ENCODE peak calls at places on chromosome 3, in eight cellular contexts. U is HepG2, M is endothelial cell of umbilical vein, O is HCT116, G is H1, S is SK-N-SH, J is GM12878, Z is K562. V is an unnamed sample.
A peak's percentile ranks its signal among the peaks of the same experiment; 100 is the strongest.

GRCh38 chr3:53772562-53773329 is 73.5 kb downstream of the CHDH start:
- DNase-seq in G (no peak), M (no peak), Z (no peak), U (no peak), O (no peak), S (no peak), J (no peak), V (no peak)

GRCh38 chr3:58120075-58120812 is 90.5 kb downstream of the DNASE1L3 start:
- DNase-seq in M (peak; percentile 33), O (no peak), Z (no peak), U (no peak), S (no peak), J (no peak), G (no peak), V (no peak)

GRCh38 chr3:159911664-159912037 is 77.0 kb upstream of the IL12A start:
- DNase-seq in U (no peak), Z (no peak), G (no peak), J (no peak), S (no peak), O (no peak), M (no peak), V (no peak)

GRCh38 chr3:129573493-129573892 is 30.5 kb downstream of the H1-8 start:
- DNase-seq in O (no peak), M (no peak), G (no peak), U (no peak), S (no peak), J (no peak), Z (no peak), V (no peak)

GRCh38 chr3:163490119-163490518 is 1588.2 kb downstream of the SI start:
- DNase-seq in S (no peak), M (no peak), U (peak; percentile 57), J (no peak), Z (peak; percentile 20), G (peak; percentile 51), O (peak; percentile 48), V (peak; percentile 67)

GRCh38 chr3:158420654-158421396 is 150.2 kb upstream of the MLF1 start:
- DNase-seq in O (no peak), S (no peak), Z (no peak), U (no peak), M (no peak), J (peak; percentile 71), G (no peak), V (peak; percentile 1)

GRCh38 chr3:132464066-132464465 is 46.8 kb downstream of the DNAJC13 start:
- DNase-seq in M (no peak), Z (no peak), J (no peak), G (no peak), S (no peak), O (no peak), U (no peak), V (no peak)

GRCh38 chr3:58117561-58118305 is 93.0 kb downstream of the DNASE1L3 start:
- DNase-seq in M (peak; percentile 95), S (no peak), O (no peak), J (no peak), Z (no peak), U (no peak), G (no peak), V (no peak)

GRCh38 chr3:20322085-20322484 is 136.1 kb upstream of the SGO1 start:
- DNase-seq in J (no peak), O (no peak), G (no peak), M (no peak), U (no peak), S (no peak), Z (no peak), V (no peak)

GRCh38 chr3:149808209-149808829 is 4.7 kb upstream of the RNF13 start:
- DNase-seq in S (peak; percentile 67), U (peak; percentile 58), O (peak; percentile 70), J (no peak), G (no peak), M (peak; percentile 81), Z (peak; percentile 23), V (peak; percentile 79)

GRCh38 chr3:107347717-107348116 is 29.5 kb upstream of the CCDC54 start:
- DNase-seq in G (no peak), U (peak; percentile 3), S (no peak), Z (no peak), M (peak; percentile 13), J (no peak), O (no peak), V (no peak)

GRCh38 chr3:50523170-50523865 is 19.9 kb upstream of the CACNA2D2 start:
- DNase-seq in G (no peak), Z (no peak), O (no peak), U (no peak), S (no peak), M (no peak), J (no peak), V (no peak)

GRCh38 chr3:43348852-43349574 is 62.7 kb downstream of the SNRK start:
- DNase-seq in G (no peak), M (no peak), U (no peak), Z (no peak), S (no peak), O (no peak), J (no peak), V (no peak)

GRCh38 chr3:168047190-168047795 is 48.4 kb downstream of the GOLIM4 start:
- DNase-seq in G (no peak), J (peak; percentile 59), U (peak; percentile 76), M (peak; percentile 83), S (peak; percentile 50), O (peak; percentile 79), Z (peak; percentile 47), V (peak; percentile 74)

GRCh38 chr3:68878322-68878721 is 54.0 kb downstream of the TAFA4 start:
- DNase-seq in G (no peak), J (no peak), Z (peak; percentile 10), U (peak; percentile 16), O (no peak), M (peak; percentile 29), S (peak; percentile 5), V (peak; percentile 4)

GRCh38 chr3:128523591-128523990 is 30.6 kb upstream of the GATA2 start:
- DNase-seq in S (no peak), J (no peak), Z (no peak), U (no peak), M (no peak), G (no peak), O (no peak), V (no peak)

GRCh38 chr3:161171113-161171512 is 50.0 kb upstream of the NMD3 start:
- DNase-seq in G (no peak), Z (no peak), M (peak; percentile 84), J (no peak), O (no peak), U (no peak), S (no peak), V (peak; percentile 3)

GRCh38 chr3:122014741-122015140 is 7.3 kb downstream of the ILDR1 start:
- DNase-seq in M (no peak), S (no peak), Z (no peak), O (no peak), U (no peak), J (peak; percentile 91), G (no peak), V (no peak)

GRCh38 chr3:151037746-151038145 is 47.7 kb upstream of the MED12L start:
- DNase-seq in O (peak; percentile 4), J (no peak), Z (no peak), S (no peak), G (no peak), M (peak; percentile 47), U (no peak), V (peak; percentile 41)

GRCh38 chr3:107992976-107993684 is 97.7 kb downstream of the CD47 start:
- DNase-seq in S (no peak), J (no peak), G (no peak), U (no peak), M (no peak), O (no peak), Z (no peak), V (peak; percentile 7)

GRCh38 chr3:43162573-43163084 is 56.8 kb upstream of the POMGNT2 start:
- DNase-seq in M (peak; percentile 30), G (no peak), S (no peak), U (no peak), J (no peak), Z (no peak), O (no peak), V (no peak)

GRCh38 chr3:12996181-12996506 is 77.1 kb downstream of the IQSEC1 start:
- DNase-seq in U (no peak), S (no peak), M (no peak), O (no peak), J (no peak), Z (no peak), G (no peak), V (no peak)

GRCh38 chr3:30258426-30259392 is 347.7 kb upstream of the TGFBR2 start:
- DNase-seq in O (no peak), U (peak; percentile 100), M (no peak), S (no peak), G (no peak), J (no peak), Z (no peak), V (peak; percentile 98)

GRCh38 chr3:119559441-119559963 is at the start of gene CD80:
- DNase-seq in S (no peak), Z (peak; percentile 27), J (peak; percentile 82), U (peak; percentile 45), O (peak; percentile 65), G (no peak), M (peak; percentile 41), V (peak; percentile 79)

GRCh38 chr3:173750095-173750494 is 352.6 kb downstream of the NLGN1 start:
- DNase-seq in Z (no peak), M (peak; percentile 75), U (no peak), J (no peak), G (no peak), S (no peak), O (no peak), V (no peak)

GRCh38 chr3:189142527-189142926 is 29.2 kb upstream of the TPRG1 start:
- DNase-seq in S (no peak), Z (no peak), O (no peak), U (no peak), G (no peak), J (no peak), M (no peak), V (no peak)

GRCh38 chr3:174125267-174125844 is 727.8 kb downstream of the NLGN1 start:
- DNase-seq in U (peak; percentile 2), M (peak; percentile 60), J (no peak), S (peak; percentile 39), G (no peak), Z (peak; percentile 4), O (peak; percentile 31), V (no peak)

GRCh38 chr3:51678186-51678585 is 7.1 kb downstream of the TEX264 start:
- DNase-seq in J (no peak), S (no peak), G (no peak), Z (no peak), O (no peak), U (no peak), M (no peak), V (no peak)
- H3K4me1 ChIP-seq in J (peaks cover 25% of the 10 kb centered on the region), S (peaks cover 4% of the 10 kb centered on the region), G (peaks cover 2% of the 10 kb centered on the region), Z (peaks cover 7% of the 10 kb centered on the region), O (peaks cover 6% of the 10 kb centered on the region), U (peaks cover 20% of the 10 kb centered on the region), M (peaks cover 15% of the 10 kb centered on the region), V (peaks cover 4% of the 10 kb centered on the region)

GRCh38 chr3:134106580-134106979 is 76.9 kb upstream of the SLCO2A1 start:
- DNase-seq in M (no peak), J (peak; percentile 2), G (no peak), O (no peak), U (peak; percentile 11), Z (no peak), S (no peak), V (no peak)
- TF ChIP-seq MAX in M (no peak), J (no peak), G (no peak), O (no peak), U (no peak), Z (no peak), S (no peak), V (no peak)

GRCh38 chr3:42120866-42121265 is 29.7 kb downstream of the TRAK1 start:
- DNase-seq in S (no peak), O (no peak), U (no peak), G (no peak), J (no peak), Z (no peak), M (peak; percentile 25), V (no peak)
- H3K4me1 ChIP-seq in S (peaks cover 8% of the 10 kb centered on the region), O (peaks cover 36% of the 10 kb centered on the region), U (peaks cover 71% of the 10 kb centered on the region), G (peaks cover 4% of the 10 kb centered on the region), J (peaks cover 52% of the 10 kb centered on the region), Z (peaks cover 5% of the 10 kb centered on the region), M (peaks cover 48% of the 10 kb centered on the region), V (peaks cover 15% of the 10 kb centered on the region)

GRCh38 chr3:47781326-47781684 is 388 bp downstream of the SMARCC1 start:
- DNase-seq in S (peak; percentile 86), Z (peak; percentile 94), M (no peak), O (no peak), U (no peak), G (no peak), J (no peak), V (peak; percentile 31)
- TF ChIP-seq MAX in S (no peak), Z (peak; percentile 82), M (no peak), O (peak; percentile 78), U (peak; percentile 86), G (peak; percentile 81), J (peak; percentile 64), V (peak; percentile 30)

V was measured in A549.